ENCODE peak calls at places on chromosomes 3 and 15, in six cellular contexts. O is OCI-LY7, M is cardiac muscle cell, G is DND-41, R is breast epithelium, F is heart right ventricle. V is an unnamed sample.

GRCh38 chr15:86595741-86596140 is 516.1 kb downstream of the AGBL1 start:
- DNase-seq in O (no peak), M (no peak), G (no peak), R (no peak), F (no peak), V (no peak)

GRCh38 chr15:70474682-70475438 is 288.5 kb downstream of the UACA start:
- DNase-seq in O (no peak), M (peak; percentile 95), G (peak; percentile 43), R (peak; percentile 94), F (peak; percentile 24), V (no peak)

GRCh38 chr15:64151727-64152506 is at the start of gene SNX22:
- DNase-seq in O (peak; percentile 61), M (no peak), G (no peak), R (no peak), F (no peak), V (no peak)

GRCh38 chr3:107997666-107998065 is 93.2 kb downstream of the CD47 start:
- DNase-seq in O (no peak), M (no peak), G (no peak), R (no peak), F (no peak), V (no peak)

GRCh38 chr3:195703776-195704175 is 17.0 kb upstream of the MUC20 start:
- DNase-seq in O (no peak), M (no peak), G (no peak), R (no peak), F (no peak), V (no peak)

GRCh38 chr3:65439641-65440040 is 599.1 kb downstream of the MAGI1 start:
- DNase-seq in O (peak; percentile 25), M (peak; percentile 70), G (peak; percentile 4), R (no peak), F (peak; percentile 61), V (no peak)

GRCh38 chr3:121809249-121809648 is 25.6 kb downstream of the IQCB1 start:
- DNase-seq in O (peak; percentile 77), M (no peak), G (no peak), R (no peak), F (no peak), V (no peak)

GRCh38 chr3:142489572-142490323 is 41.9 kb upstream of the XRN1 start:
- DNase-seq in O (no peak), M (no peak), G (no peak), R (no peak), F (no peak), V (no peak)

GRCh38 chr15:24078310-24079029 is 391.4 kb upstream of the NDN start:
- DNase-seq in O (no peak), M (no peak), G (no peak), R (no peak), F (no peak), V (no peak)
- H3K9me3 ChIP-seq in O (peaks cover 5% of the 10 kb centered on the region), M (no peaks in the 10 kb centered on the region), G (peaks cover 5% of the 10 kb centered on the region), R (peaks cover 16% of the 10 kb centered on the region), F (peaks cover 11% of the 10 kb centered on the region), V (no peaks in the 10 kb centered on the region)

GRCh38 chr3:63232764-63233396 is 45.2 kb upstream of the SYNPR start:
- DNase-seq in O (peak; percentile 42), M (peak; percentile 8), G (no peak), R (no peak), F (no peak), V (no peak)
- TF ChIP-seq CTCF in O (peak; percentile 86), M (peak; percentile 38), G (peak; percentile 37), R (no peak), F (peak; percentile 42), V (no peak)

DNA sequence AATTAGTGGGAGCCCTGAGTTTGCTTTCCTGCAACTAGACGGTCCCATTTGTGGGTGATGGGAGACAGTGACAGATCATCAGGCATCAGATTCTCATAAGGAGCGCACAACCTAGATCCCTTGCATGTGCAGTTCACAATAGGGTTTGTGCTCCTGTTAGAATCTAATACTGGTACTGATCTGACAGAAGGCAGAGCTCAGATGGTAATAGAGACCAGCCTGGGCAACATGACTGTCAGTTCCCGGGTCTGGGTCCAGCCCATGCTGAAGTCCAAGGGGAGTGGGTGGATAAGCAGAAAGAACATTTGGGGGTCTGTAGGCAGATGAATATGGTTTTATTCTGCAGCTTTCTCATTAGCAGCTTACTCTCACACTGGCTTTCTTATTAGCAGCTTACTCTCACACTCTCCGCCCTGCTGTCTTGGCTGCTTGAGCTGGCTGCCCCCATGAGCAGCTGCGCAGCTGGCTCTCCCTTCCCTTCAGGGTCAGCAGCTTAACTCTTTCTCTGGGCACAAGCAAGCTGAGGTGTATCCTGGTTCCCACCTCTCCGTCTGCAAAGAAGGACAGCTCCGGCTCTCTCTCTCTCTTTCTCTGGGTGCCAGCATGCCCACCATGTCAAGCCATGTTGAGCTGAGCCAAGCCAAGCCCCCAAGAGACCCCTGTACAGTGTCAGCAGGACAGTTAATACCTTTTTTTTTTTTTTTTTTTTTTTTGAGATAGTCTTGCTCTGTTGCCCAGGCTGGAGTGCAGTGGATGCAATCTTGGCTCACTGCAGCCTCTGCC is 46.5 kb downstream of the KLHDC8B start:
- DNase-seq in O (no peak), M (peak; percentile 41), G (no peak), R (no peak), F (peak; percentile 14), V (no peak)
- H3K9me3 ChIP-seq in O (peaks cover 7% of the 10 kb centered on the region), M (no peaks in the 10 kb centered on the region), G (no peaks in the 10 kb centered on the region), R (no peaks in the 10 kb centered on the region), F (peaks cover 6% of the 10 kb centered on the region), V (no peaks in the 10 kb centered on the region)

DNA sequence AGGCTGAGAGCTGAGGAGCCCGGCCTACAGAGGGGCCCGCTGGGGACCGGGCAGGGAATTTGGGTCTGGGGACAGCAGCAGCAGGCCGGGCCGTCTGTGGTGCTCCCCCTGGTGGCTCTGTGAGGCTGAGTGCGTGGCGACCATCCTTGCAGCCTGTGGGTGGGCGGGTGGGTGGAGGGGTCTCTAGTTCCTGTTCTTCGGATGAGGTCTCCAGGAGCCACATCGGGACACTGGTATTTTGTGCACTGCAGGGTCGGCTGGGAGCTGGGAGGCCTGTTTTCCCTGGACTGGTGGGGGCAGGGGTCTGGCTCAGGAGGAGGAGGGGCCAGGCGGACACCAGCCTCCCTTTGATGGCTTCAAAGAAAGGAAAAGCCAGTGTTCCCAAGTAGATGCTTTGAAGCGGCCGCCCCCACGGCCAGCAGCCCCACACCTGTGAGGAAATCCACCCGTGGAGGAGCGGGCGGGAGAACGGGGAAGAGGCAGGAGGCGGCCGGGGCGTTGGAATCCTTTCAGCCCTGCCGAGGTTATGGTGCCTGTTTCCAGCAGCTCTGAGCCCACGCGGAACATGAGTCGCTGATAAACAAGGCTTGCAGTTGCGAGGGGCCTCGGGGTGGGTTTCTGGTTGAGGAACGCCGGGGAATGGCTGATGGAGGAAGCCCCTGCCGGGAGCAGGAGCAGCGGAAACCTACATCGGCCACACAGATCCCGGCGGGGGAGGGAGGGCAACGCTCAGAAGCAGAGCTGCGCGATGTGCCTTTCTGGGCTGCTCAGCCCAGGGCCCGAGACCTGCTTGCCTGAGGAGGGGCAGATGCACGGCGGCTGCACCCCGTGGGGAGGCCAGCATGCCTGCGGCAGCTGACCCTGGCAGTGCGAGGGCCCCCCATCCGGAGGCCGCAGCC is 154.3 kb downstream of the NSMCE3 start:
- DNase-seq in O (no peak), M (peak; percentile 43), G (no peak), R (no peak), F (no peak), V (no peak)
- TF ChIP-seq CTCF in O (no peak), M (peak; percentile 37), G (peak; percentile 30), R (no peak), F (peak; percentile 40), V (peak; percentile 61)

V was measured in CD4-positive, alpha-beta T cell.